ENCODE peak calls at places on chromosomes 5 and 9, in six cellular contexts. M is body of pancreas, B is astrocyte, V is HCT116, L is GM06990, I is left ventricle myocardium inferior. K is an unnamed sample.

GRCh38 chr5:73119492-73120157 is 750 bp upstream of the TMEM171 start:
- DNase-seq in M (peak), B (no peak), I (no peak), L (no peak), V (no peak), K (peak)

GRCh38 chr5:177194278-177194677 is 60.7 kb downstream of the NSD1 start:
- DNase-seq in B (peak), M (no peak), I (no peak), L (no peak), V (peak), K (no peak)

GRCh38 chr5:119367502-119368237 is 11.9 kb downstream of the TNFAIP8 start:
- DNase-seq in B (peak), I (no peak), V (no peak), M (no peak), L (peak), K (no peak)

GRCh38 chr9:131627326-131627845 is 82.1 kb downstream of the PRRT1B start:
- DNase-seq in I (no peak), V (no peak), L (no peak), M (no peak), B (peak), K (no peak)

GRCh38 chr5:142605649-142606048 is 80.2 kb downstream of the FGF1 start:
- DNase-seq in V (no peak), B (no peak), L (no peak), M (no peak), I (no peak), K (no peak)

GRCh38 chr5:130995851-130996250 is 169.2 kb downstream of the HINT1 start:
- DNase-seq in I (no peak), L (no peak), B (no peak), M (no peak), V (no peak), K (no peak)

GRCh38 chr5:44885903-44886302 is 77.2 kb downstream of the MRPS30 start:
- DNase-seq in V (no peak), B (peak), I (no peak), L (peak), M (no peak), K (no peak)

GRCh38 chr9:127057970-127058644 is 64.3 kb downstream of the ANGPTL2 start:
- DNase-seq in B (no peak), M (no peak), V (no peak), L (no peak), I (peak), K (no peak)

GRCh38 chr5:20972419-20972925 is 984.5 kb upstream of the CDH18 start:
- DNase-seq in M (peak), V (no peak), B (peak), L (no peak), I (peak), K (peak)

GRCh38 chr9:32161720-32162119 is 222.7 kb upstream of the ACO1 start:
- DNase-seq in L (peak), I (no peak), V (no peak), M (no peak), B (no peak), K (no peak)

GRCh38 chr9:18720691-18721090 is 246.7 kb downstream of the ADAMTSL1 start:
- DNase-seq in B (peak), I (no peak), L (no peak), M (no peak), V (no peak), K (no peak)

GRCh38 chr5:166032601-166033000 is 2258.8 kb upstream of the WWC1 start:
- DNase-seq in V (no peak), L (no peak), B (no peak), I (no peak), M (no peak), K (no peak)

GRCh38 chr9:37739222-37739621 is 14.4 kb upstream of the TRMT10B start:
- DNase-seq in M (no peak), L (no peak), V (no peak), I (no peak), B (no peak), K (no peak)

GRCh38 chr5:141094481-141095262 is at the start of gene PCDHB2:
- DNase-seq in V (no peak), L (no peak), I (no peak), M (peak), B (peak), K (no peak)

GRCh38 chr5:94715843-94716242 is 97.4 kb downstream of the SLF1 start:
- DNase-seq in L (no peak), B (no peak), V (no peak), I (peak), M (peak), K (no peak)

GRCh38 chr9:4855861-4856260 is 63.1 kb downstream of the RCL1 start:
- DNase-seq in I (no peak), M (peak), L (no peak), V (no peak), B (peak), K (no peak)

GRCh38 chr5:71873202-71873601 is 154.1 kb downstream of the CARTPT start:
- DNase-seq in V (no peak), I (no peak), L (no peak), B (no peak), M (no peak), K (no peak)
- TF ChIP-seq CTCF in V (no peak), I (no peak), L (no peak), B (no peak), M (no peak), K (no peak)

GRCh38 chr9:137214620-137215019 is 7.4 kb downstream of the RNF208 start:
- DNase-seq in M (no peak), I (no peak), B (no peak), V (no peak), L (no peak), K (no peak)

GRCh38 chr9:137215196-137215986 is 6.6 kb downstream of the RNF208 start:
- DNase-seq in B (no peak), M (no peak), L (no peak), V (no peak), I (no peak), K (no peak)

GRCh38 chr9:137213160-137214060 is 7.9 kb downstream of the NDOR1 start:
- DNase-seq in M (no peak), L (no peak), I (no peak), V (no peak), B (no peak), K (no peak)

GRCh38 chr9:137211532-137211931 is 6.0 kb downstream of the NDOR1 start:
- DNase-seq in M (no peak), V (no peak), B (no peak), L (no peak), I (no peak), K (no peak)

GRCh38 chr9:137212520-137212919 is 7.0 kb downstream of the NDOR1 start:
- DNase-seq in V (no peak), M (no peak), L (no peak), B (no peak), I (no peak), K (no peak)
- TF ChIP-seq CTCF in V (no peak), M (no peak), L (no peak), B (no peak), I (no peak), K (no peak)

GRCh38 chr5:35161637-35162248 is 68.5 kb downstream of the PRLR start:
- DNase-seq in M (no peak), B (no peak), V (no peak), I (no peak), L (no peak), K (no peak)

GRCh38 chr5:35162848-35163770 is 67.2 kb downstream of the PRLR start:
- DNase-seq in V (no peak), L (no peak), M (no peak), I (no peak), B (no peak), K (no peak)

GRCh38 chr5:35164860-35165542 is 65.3 kb downstream of the PRLR start:
- DNase-seq in B (no peak), L (no peak), I (no peak), M (no peak), V (no peak), K (no peak)

GRCh38 chr5:35171108-35171507 is 59.2 kb downstream of the PRLR start:
- DNase-seq in I (no peak), B (no peak), V (no peak), M (no peak), L (no peak), K (no peak)

GRCh38 chr5:35166043-35166442 is 64.2 kb downstream of the PRLR start:
- DNase-seq in I (no peak), V (no peak), L (no peak), B (no peak), M (no peak), K (no peak)
- TF ChIP-seq CTCF in I (no peak), V (no peak), L (no peak), B (no peak), M (no peak), K (no peak)

GRCh38 chr9:124001865-124002525 is 9.6 kb upstream of the LHX2 start:
- DNase-seq in B (no peak), I (no peak), V (no peak), M (no peak), L (no peak), K (no peak)

GRCh38 chr9:123999668-124000067 is 11.9 kb upstream of the LHX2 start:
- DNase-seq in L (peak), B (no peak), M (no peak), V (no peak), I (no peak), K (no peak)

GRCh38 chr9:124000161-124000783 is 11.3 kb upstream of the LHX2 start:
- DNase-seq in B (no peak), L (peak), I (no peak), V (no peak), M (no peak), K (no peak)

GRCh38 chr9:124000784-124001444 is 10.7 kb upstream of the LHX2 start:
- DNase-seq in M (no peak), I (no peak), L (no peak), V (no peak), B (no peak), K (no peak)

GRCh38 chr9:124001445-124001799 is 10.1 kb upstream of the LHX2 start:
- DNase-seq in B (no peak), M (no peak), L (no peak), V (no peak), I (no peak), K (no peak)
- TF ChIP-seq CTCF in B (no peak), M (no peak), L (no peak), V (no peak), I (no peak), K (no peak)

GRCh38 chr5:181042722-181043121 is 2.7 kb downstream of the BTNL9 start:
- DNase-seq in M (no peak), B (no peak), V (no peak), I (no peak), L (no peak), K (no peak)

GRCh38 chr5:181042036-181042435 is 2.0 kb downstream of the BTNL9 start:
- DNase-seq in I (no peak), M (no peak), V (no peak), L (no peak), B (no peak), K (no peak)

GRCh38 chr5:181044093-181044599 is 4.1 kb downstream of the BTNL9 start:
- DNase-seq in B (no peak), V (no peak), L (no peak), I (no peak), M (no peak), K (no peak)

GRCh38 chr5:181044662-181045305 is 4.7 kb downstream of the BTNL9 start:
- DNase-seq in V (no peak), M (no peak), B (no peak), I (peak), L (no peak), K (no peak)

DNA sequence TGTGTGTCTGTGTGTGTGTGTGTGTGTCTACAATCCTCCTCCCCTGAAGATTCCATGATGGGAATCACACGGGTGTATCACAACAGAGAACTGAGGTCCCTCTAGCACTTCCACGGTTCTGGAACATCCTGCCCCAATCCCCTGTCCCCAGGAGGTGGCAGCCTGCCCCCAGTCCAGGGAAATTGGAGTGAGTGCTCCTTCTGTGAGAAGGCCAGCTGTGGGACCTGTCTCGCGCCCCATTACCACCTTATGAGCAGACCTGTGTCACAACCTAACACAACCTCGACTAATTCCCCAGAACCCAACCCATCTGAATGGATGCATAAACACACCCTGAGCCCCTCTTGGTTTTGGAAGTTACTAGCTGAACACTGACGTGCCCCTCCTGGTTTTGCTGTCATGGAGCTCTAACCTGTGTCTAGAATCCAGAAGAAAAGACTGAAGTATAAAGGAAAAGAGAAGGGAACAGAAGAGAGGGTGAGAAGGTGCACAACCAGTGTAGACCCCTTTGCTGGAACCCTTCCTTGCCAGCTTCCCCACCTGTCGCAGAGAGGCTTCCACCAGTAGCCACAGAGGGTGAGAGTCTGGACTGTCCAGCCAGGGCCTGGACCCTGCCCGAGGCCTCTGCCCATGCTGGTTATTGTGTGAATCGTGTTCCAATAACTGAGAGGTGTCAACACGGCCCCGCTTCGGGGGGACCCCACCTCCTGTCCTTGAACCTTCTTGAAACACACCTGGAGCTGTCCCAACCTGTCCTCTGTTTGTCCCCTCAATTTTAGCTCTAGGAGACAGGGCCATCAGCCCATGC is 3.4 kb downstream of the BTNL9 start:
- DNase-seq in V (no peak), M (no peak), I (no peak), B (no peak), L (no peak), K (peak)
- TF ChIP-seq CTCF in V (peak), M (peak), I (peak), B (no peak), L (peak), K (no peak)

DNA sequence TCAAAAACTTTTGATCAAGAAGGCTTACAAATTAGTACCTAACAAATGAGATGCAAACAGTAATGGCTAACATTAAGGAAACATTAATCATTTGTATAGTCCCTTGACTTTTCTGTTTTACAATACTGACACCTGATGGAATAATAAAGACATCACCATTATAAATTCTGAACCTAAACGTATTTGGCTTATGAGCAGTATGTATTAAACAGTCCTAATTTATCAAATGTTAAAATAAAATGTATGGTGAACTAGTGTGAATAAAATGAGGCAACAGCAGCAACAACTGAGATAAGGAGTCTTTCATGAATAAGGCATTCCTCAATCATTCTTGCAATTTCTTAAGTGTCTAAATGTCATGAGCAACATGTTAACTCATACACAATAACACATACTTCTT is 6.0 kb downstream of the PUM3 start:
- DNase-seq in L (no peak), V (no peak), I (no peak), B (no peak), M (no peak), K (no peak)
- TF ChIP-seq CTCF in L (no peak), V (peak), I (peak), B (peak), M (peak), K (no peak)

GRCh38 chr9:752201-752600 is 89.3 kb upstream of the DMRT1 start:
- DNase-seq in V (no peak), B (peak), L (no peak), I (no peak), M (no peak), K (no peak)

GRCh38 chr9:752681-753200 is 88.8 kb upstream of the DMRT1 start:
- DNase-seq in I (no peak), L (no peak), V (no peak), M (no peak), B (no peak), K (no peak)

GRCh38 chr9:751137-752051 is 90.1 kb upstream of the DMRT1 start:
- DNase-seq in L (no peak), I (no peak), M (no peak), V (no peak), B (peak), K (no peak)

GRCh38 chr9:755454-756381 is 85.8 kb upstream of the DMRT1 start:
- DNase-seq in L (no peak), B (peak), M (peak), I (no peak), V (peak), K (no peak)

DNA sequence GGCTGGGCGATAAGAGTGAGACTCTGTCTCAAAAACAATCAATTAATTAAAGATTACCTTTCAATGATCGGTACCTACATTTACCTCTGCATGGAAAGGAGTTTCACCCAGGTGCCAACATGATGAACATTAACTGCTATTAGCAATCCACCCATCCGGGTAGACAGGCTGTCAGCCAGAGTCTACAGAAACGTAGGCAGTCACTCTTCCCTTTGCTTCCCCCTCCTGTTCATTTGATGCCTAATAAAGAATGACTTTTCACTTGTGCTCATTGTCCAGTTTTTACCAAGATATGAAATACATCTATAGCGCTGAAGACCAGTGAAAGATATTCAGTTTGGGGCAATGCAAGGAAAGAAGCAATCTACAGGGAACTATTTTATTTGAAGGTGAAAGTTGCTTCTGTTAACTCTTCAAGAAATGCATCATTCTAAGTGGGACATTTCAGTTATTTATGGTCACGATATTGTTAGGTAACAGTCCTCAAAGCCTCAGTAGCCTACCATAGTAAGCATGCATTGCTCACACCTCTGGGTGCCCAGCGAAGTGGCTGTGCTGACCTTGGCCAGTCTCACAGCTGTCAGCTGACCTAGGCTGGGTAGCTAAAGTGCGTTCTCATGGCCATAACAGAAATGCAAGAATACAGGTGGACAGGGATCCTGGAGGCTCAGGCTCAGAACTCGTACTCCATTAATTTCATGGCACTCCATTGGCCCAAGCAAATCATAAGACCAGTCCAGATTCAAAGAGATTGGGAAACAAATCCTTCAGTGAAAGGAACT is 87.2 kb upstream of the DMRT1 start:
- DNase-seq in L (no peak), V (no peak), M (no peak), B (no peak), I (no peak), K (no peak)
- TF ChIP-seq CTCF in L (no peak), V (no peak), M (peak), B (no peak), I (no peak), K (no peak)

GRCh38 chr5:138574744-138575193 is 432 bp downstream of the HSPA9 start:
- DNase-seq in V (no peak), B (peak), M (no peak), I (no peak), L (no peak), K (no peak)

GRCh38 chr5:138573949-138574670 is 1.1 kb downstream of the HSPA9 start:
- DNase-seq in M (no peak), V (no peak), I (no peak), L (no peak), B (peak), K (no peak)

GRCh38 chr5:138579517-138579863 is 4.3 kb upstream of the HSPA9 start:
- DNase-seq in I (no peak), B (no peak), M (no peak), L (no peak), V (no peak), K (no peak)

GRCh38 chr5:138573223-138573622 is 2.0 kb downstream of the HSPA9 start:
- DNase-seq in M (no peak), B (no peak), L (no peak), V (no peak), I (no peak), K (no peak)

GRCh38 chr5:138575194-138576015 is at the start of gene HSPA9:
- DNase-seq in B (peak), V (peak), L (peak), I (peak), M (peak), K (peak)
- TF ChIP-seq CTCF in B (no peak), V (no peak), L (no peak), I (peak), M (peak), K (no peak)

GRCh38 chr5:68708156-68708841 is 385.5 kb upstream of the SLC30A5 start:
- DNase-seq in I (no peak), B (no peak), L (no peak), M (no peak), V (no peak), K (no peak)
- TF ChIP-seq CTCF in I (no peak), B (no peak), L (no peak), M (no peak), V (no peak), K (no peak)

K was measured in Calu3.